ENCODE peak calls at places on chromosomes 6 and 20, in four cellular contexts. B is AG09319, X is iris pigment epithelial cell, U is SW 1271. H is an unnamed sample.

GRCh38 chr6:153208706-153209105 is 77.6 kb upstream of the RGS17 start:
- DNase-seq in X (no peak), U (no peak), B (no peak), H (no peak)

GRCh38 chr6:56764081-56764566 is 121.4 kb upstream of the DST start:
- DNase-seq in U (peak), X (peak), B (no peak), H (peak)

GRCh38 chr6:111468329-111469012 is 14.5 kb downstream of the REV3L start:
- DNase-seq in X (peak), B (no peak), U (no peak), H (peak)

GRCh38 chr6:21666200-21666671 is 72.7 kb downstream of the SOX4 start:
- DNase-seq in U (no peak), X (peak), B (no peak), H (no peak)

GRCh38 chr6:43089467-43089866 is 13.4 kb downstream of the PTK7 start:
- DNase-seq in B (no peak), U (no peak), X (no peak), H (no peak)

GRCh38 chr6:51464956-51465355 is 622.5 kb downstream of the PKHD1 start:
- DNase-seq in B (no peak), X (no peak), U (no peak), H (no peak)

GRCh38 chr6:78700997-78701396 is 166.4 kb upstream of the IRAK1BP1 start:
- DNase-seq in U (no peak), X (peak), B (no peak), H (no peak)

GRCh38 chr6:135116566-135116965 is 61.9 kb upstream of the HBS1L start:
- DNase-seq in B (no peak), U (no peak), X (no peak), H (no peak)

GRCh38 chr6:170042086-170042485 is 248.8 kb downstream of the DLL1 start:
- DNase-seq in B (no peak), X (no peak), U (no peak), H (no peak)

GRCh38 chr20:34703573-34704176 is 469 bp upstream of the TP53INP2 start:
- DNase-seq in X (peak), B (no peak), U (no peak), H (peak)

GRCh38 chr6:20877008-20877937 is 343.0 kb downstream of the CDKAL1 start:
- DNase-seq in U (peak), X (peak), B (peak), H (peak)

GRCh38 chr6:151546941-151547659 is 53.3 kb downstream of the CCDC170 start:
- DNase-seq in X (no peak), U (no peak), B (no peak), H (no peak)

GRCh38 chr6:137200288-137200687 is 18.9 kb downstream of the IFNGR1 start:
- DNase-seq in X (no peak), U (no peak), B (no peak), H (no peak)

GRCh38 chr20:38217791-38218565 is 42.6 kb downstream of the KIAA1755 start:
- DNase-seq in X (peak), B (peak), U (peak), H (peak)

GRCh38 chr6:72040106-72040505 is 153.8 kb downstream of the RIMS1 start:
- DNase-seq in B (no peak), X (peak), U (no peak), H (no peak)

GRCh38 chr20:9903048-9903651 is 64.3 kb upstream of the PAK5 start:
- DNase-seq in B (no peak), X (peak), U (no peak), H (peak)

GRCh38 chr6:44676826-44677433 is 289.4 kb downstream of the CDC5L start:
- DNase-seq in B (no peak), U (no peak), X (no peak), H (peak)

GRCh38 chr6:29974901-29975560 is 32.7 kb downstream of the HLA-A start:
- DNase-seq in U (no peak), B (no peak), X (no peak), H (no peak)

GRCh38 chr6:5086294-5086890 is 1.3 kb downstream of the PPP1R3G start:
- DNase-seq in U (no peak), B (no peak), X (no peak), H (no peak)

GRCh38 chr6:20332441-20333006 is 69.2 kb upstream of the E2F3 start:
- DNase-seq in X (no peak), U (no peak), B (no peak), H (no peak)